ENCODE peak calls at places on chromosomes 16 and 17, in ten cellular contexts. D, Z, O, A, E, B, Q, N, K and W are unnamed samples.
A peak's percentile ranks its signal among the peaks of the same experiment; 100 is the strongest.

GRCh38 chr17:40284085-40284713 is 3.5 kb upstream of the CDC6 start:
- DNase-seq in D (no peak), Z (peak; percentile 36), O (no peak), A (no peak), E (peak; percentile 76), B (no peak), Q (peak; percentile 80), N (no peak), K (peak; percentile 73), W (no peak)

GRCh38 chr17:17088511-17089205 is 46.4 kb downstream of the MPRIP start:
- DNase-seq in D (no peak), Z (peak; percentile 4), O (peak; percentile 50), A (peak; percentile 30), E (no peak), B (peak; percentile 35), Q (no peak), N (no peak), K (no peak), W (no peak)

GRCh38 chr17:10357768-10358167 is 15.0 kb downstream of the MYH13 start:
- DNase-seq in D (no peak), Z (no peak), O (no peak), A (no peak), E (no peak), B (no peak), Q (no peak), N (no peak), K (no peak), W (no peak)

GRCh38 chr17:18004345-18004744 is 31.7 kb downstream of the DRC3 start:
- DNase-seq in D (no peak), Z (no peak), O (no peak), A (no peak), E (no peak), B (no peak), Q (no peak), N (no peak), K (no peak), W (no peak)

GRCh38 chr17:75442168-75443103 is 14.0 kb upstream of the TMEM94 start:
- DNase-seq in D (no peak), Z (no peak), O (no peak), A (no peak), E (no peak), B (no peak), Q (no peak), N (no peak), K (no peak), W (no peak)

GRCh38 chr16:67026570-67026969 is 2.4 kb upstream of the CBFB start:
- DNase-seq in D (no peak), Z (no peak), O (peak; percentile 12), A (peak; percentile 34), E (no peak), B (no peak), Q (no peak), N (no peak), K (no peak), W (peak; percentile 8)

GRCh38 chr17:57158296-57158695 is 73.2 kb downstream of the AKAP1 start:
- DNase-seq in D (no peak), Z (no peak), O (no peak), A (no peak), E (peak; percentile 16), B (no peak), Q (no peak), N (no peak), K (no peak), W (no peak)

GRCh38 chr17:81960130-81960958 is 643 bp downstream of the NOTUM start:
- DNase-seq in D (no peak), Z (no peak), O (no peak), A (peak; percentile 51), E (no peak), B (no peak), Q (no peak), N (no peak), K (no peak), W (no peak)

GRCh38 chr17:20156196-20157077 is 147.3 kb downstream of the SPECC1 start:
- DNase-seq in D (no peak), Z (peak; percentile 61), O (peak; percentile 87), A (no peak), E (peak; percentile 40), B (no peak), Q (peak; percentile 38), N (no peak), K (peak; percentile 11), W (peak; percentile 91)

GRCh38 chr17:1647802-1648581 is 1.7 kb downstream of the RILP start:
- DNase-seq in D (no peak), Z (peak; percentile 53), O (no peak), A (peak; percentile 85), E (peak; percentile 32), B (no peak), Q (peak; percentile 12), N (no peak), K (peak; percentile 40), W (peak; percentile 72)

GRCh38 chr17:17940451-17940911 is 31.7 kb downstream of the TOM1L2 start:
- DNase-seq in D (no peak), Z (no peak), O (no peak), A (no peak), E (no peak), B (no peak), Q (no peak), N (no peak), K (peak; percentile 49), W (no peak)

GRCh38 chr16:67897231-67897630 is 4.2 kb downstream of the PSKH1 start:
- DNase-seq in D (no peak), Z (no peak), O (no peak), A (no peak), E (no peak), B (no peak), Q (no peak), N (no peak), K (peak; percentile 95), W (no peak)

DNA sequence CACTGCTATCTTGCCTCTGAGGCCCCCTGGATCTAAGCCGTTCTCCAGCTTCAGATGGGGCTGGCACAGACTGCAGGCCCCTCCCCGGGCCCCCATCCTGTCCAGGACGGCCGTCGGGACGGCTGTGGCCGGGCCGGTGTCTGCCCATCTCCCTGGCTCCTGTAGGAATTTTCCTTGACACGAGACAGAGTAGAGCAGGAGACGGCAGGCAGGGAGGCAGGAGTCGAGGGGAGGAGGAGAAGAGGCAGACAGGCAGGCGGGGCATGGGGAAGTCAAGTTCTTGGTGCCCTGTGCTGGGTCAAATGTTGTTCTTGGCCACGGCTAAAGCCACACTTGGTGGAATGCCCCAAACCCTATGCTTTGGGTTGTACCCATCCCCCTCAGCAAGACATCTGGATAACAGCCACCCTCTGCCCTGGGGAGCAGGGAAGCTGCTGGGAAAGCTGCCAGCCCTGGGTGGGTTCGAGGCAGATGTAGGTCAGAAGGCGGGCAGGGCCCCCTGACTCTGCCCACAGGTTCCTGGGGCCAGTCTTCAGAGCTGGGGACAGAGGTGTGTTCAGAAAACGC is 4.0 kb downstream of the C1QTNF1 start:
- DNase-seq in D (no peak), Z (no peak), O (no peak), A (peak; percentile 71), E (no peak), B (peak; percentile 53), Q (no peak), N (no peak), K (no peak), W (peak; percentile 76)
- H3K27ac ChIP-seq in D (no peak overlapping the region), Z (peak overlapping the region; percentile 68), O (peak overlapping the region; percentile 84), A (peak overlapping the region; percentile 60), E (peak overlapping the region; percentile 51), B (peak overlapping the region; percentile 87), Q (peak overlapping the region; percentile 40), N (no peak overlapping the region), K (no peak overlapping the region), W (peak overlapping the region; percentile 60)

GRCh38 chr16:1775846-1776671 is 3.1 kb upstream of the MRPS34 start:
- DNase-seq in D (no peak), Z (peak; percentile 8), O (no peak), A (no peak), E (no peak), B (no peak), Q (no peak), N (no peak), K (no peak), W (no peak)
- TF ChIP-seq POLR2AphosphoS5 in D (peak; percentile 31), Z (no peak), O (peak; percentile 69), A (no peak), E (no peak), B (no peak), Q (no peak), N (no peak), K (no peak), W (no peak)

GRCh38 chr17:2688351-2689342 is 22.9 kb downstream of the CLUH start:
- DNase-seq in D (no peak), Z (no peak), O (peak; percentile 71), A (peak; percentile 72), E (no peak), B (no peak), Q (no peak), N (no peak), K (no peak), W (no peak)
- H3K27ac ChIP-seq in D (no peak overlapping the region), Z (no peak overlapping the region), O (peak overlapping the region; percentile 7), A (peak overlapping the region; percentile 64), E (no peak overlapping the region), B (no peak overlapping the region), Q (no peak overlapping the region), N (no peak overlapping the region), K (no peak overlapping the region), W (peak overlapping the region; percentile 79)

GRCh38 chr16:4847774-4848587 is 700 bp downstream of the UBN1 start:
- DNase-seq in D (no peak), Z (peak; percentile 61), O (peak; percentile 91), A (peak; percentile 81), E (peak; percentile 53), B (peak; percentile 68), Q (no peak), N (no peak), K (peak; percentile 82), W (peak; percentile 92)
- TF ChIP-seq POLR2AphosphoS5 in D (no peak), Z (no peak), O (no peak), A (no peak), E (no peak), B (no peak), Q (no peak), N (no peak), K (no peak), W (no peak)

GRCh38 chr17:50903604-50904521 is 37.7 kb upstream of the TOB1 start:
- DNase-seq in D (no peak), Z (no peak), O (no peak), A (no peak), E (no peak), B (no peak), Q (no peak), N (no peak), K (no peak), W (no peak)

GRCh38 chr17:50900383-50900892 is 34.3 kb upstream of the TOB1 start:
- DNase-seq in D (no peak), Z (no peak), O (no peak), A (no peak), E (no peak), B (no peak), Q (no peak), N (no peak), K (no peak), W (no peak)

GRCh38 chr17:50904522-50905459 is 38.6 kb upstream of the TOB1 start:
- DNase-seq in D (no peak), Z (peak; percentile 48), O (no peak), A (peak; percentile 91), E (peak; percentile 91), B (peak; percentile 90), Q (no peak), N (no peak), K (no peak), W (peak; percentile 67)

GRCh38 chr17:50905460-50905803 is 39.3 kb upstream of the TOB1 start:
- DNase-seq in D (no peak), Z (no peak), O (no peak), A (no peak), E (no peak), B (no peak), Q (no peak), N (no peak), K (no peak), W (no peak)

GRCh38 chr17:50902768-50903353 is 36.7 kb upstream of the TOB1 start:
- DNase-seq in D (no peak), Z (no peak), O (no peak), A (no peak), E (no peak), B (no peak), Q (no peak), N (no peak), K (no peak), W (no peak)
- H3K27ac ChIP-seq in D (no peak overlapping the region), Z (peak overlapping the region; percentile 82), O (peak overlapping the region; percentile 78), A (peak overlapping the region; percentile 93), E (peak overlapping the region; percentile 95), B (peak overlapping the region; percentile 97), Q (no peak overlapping the region), N (no peak overlapping the region), K (no peak overlapping the region), W (no peak overlapping the region)